ENCODE peak calls at places on chromosome 3, in six cellular contexts. R, T, H, W, P and U are unnamed samples.

GRCh38 chr3:151328298-151329036 is 882 bp downstream of the P2RY13 start:
- DNase-seq in R (peak), T (no peak), H (no peak), W (no peak), P (peak), U (no peak)

GRCh38 chr3:16724487-16724886 is 119.3 kb upstream of the DAZL start:
- DNase-seq in R (no peak), T (no peak), H (no peak), W (no peak), P (no peak), U (no peak)

GRCh38 chr3:33165372-33165771 is 51.6 kb downstream of the CRTAP start:
- DNase-seq in R (no peak), T (no peak), H (no peak), W (no peak), P (no peak), U (no peak)

GRCh38 chr3:30538787-30539186 is 67.6 kb upstream of the TGFBR2 start:
- DNase-seq in R (peak), T (no peak), H (no peak), W (no peak), P (no peak), U (no peak)

GRCh38 chr3:196016485-196016884 is 65.4 kb downstream of the TFRC start:
- DNase-seq in R (no peak), T (no peak), H (no peak), W (no peak), P (no peak), U (no peak)

GRCh38 chr3:178170698-178171535 is 365.3 kb upstream of the KCNMB2 start:
- DNase-seq in R (peak), T (no peak), H (no peak), W (no peak), P (no peak), U (peak)

GRCh38 chr3:35780800-35781199 is 141.5 kb downstream of the ARPP21 start:
- DNase-seq in R (no peak), T (no peak), H (no peak), W (no peak), P (no peak), U (no peak)

GRCh38 chr3:32872487-32873382 is 54.9 kb downstream of the TRIM71 start:
- DNase-seq in R (no peak), T (peak), H (peak), W (no peak), P (peak), U (peak)

GRCh38 chr3:171811059-171811912 is 1.0 kb upstream of the PLD1 start:
- DNase-seq in R (peak), T (no peak), H (no peak), W (no peak), P (no peak), U (no peak)

GRCh38 chr3:189724366-189724765 is 93.2 kb downstream of the TP63 start:
- DNase-seq in R (no peak), T (no peak), H (no peak), W (no peak), P (no peak), U (no peak)

GRCh38 chr3:122563717-122564025 is 429 bp downstream of the PARP9 start:
- DNase-seq in R (no peak), T (no peak), H (no peak), W (no peak), P (no peak), U (no peak)

GRCh38 chr3:131883711-131884407 is 151.0 kb downstream of the CPNE4 start:
- DNase-seq in R (no peak), T (no peak), H (no peak), W (no peak), P (no peak), U (no peak)

GRCh38 chr3:14440531-14441239 is 38.3 kb downstream of the SLC6A6 start:
- DNase-seq in R (peak), T (no peak), H (no peak), W (no peak), P (no peak), U (no peak)

GRCh38 chr3:53845103-53845880 is 927 bp downstream of the CHDH start:
- DNase-seq in R (peak), T (peak), H (peak), W (peak), P (peak), U (peak)

GRCh38 chr3:99534951-99535704 is 103.3 kb upstream of the COL8A1 start:
- DNase-seq in R (no peak), T (no peak), H (peak), W (no peak), P (no peak), U (no peak)

GRCh38 chr3:120615863-120616599 is 19.9 kb downstream of the NDUFB4 start:
- DNase-seq in R (no peak), T (peak), H (no peak), W (peak), P (no peak), U (no peak)

GRCh38 chr3:56801597-56802410 is at the start of gene ARHGEF3:
- DNase-seq in R (peak), T (peak), H (peak), W (peak), P (peak), U (no peak)

GRCh38 chr3:112631257-112631656 is 9.7 kb downstream of the CCDC80 start:
- DNase-seq in R (no peak), T (no peak), H (no peak), W (no peak), P (no peak), U (no peak)

GRCh38 chr3:112633191-112633590 is 7.8 kb downstream of the CCDC80 start:
- DNase-seq in R (no peak), T (no peak), H (no peak), W (no peak), P (no peak), U (no peak)

GRCh38 chr3:112634786-112635541 is 6.0 kb downstream of the CCDC80 start:
- DNase-seq in R (no peak), T (no peak), H (no peak), W (no peak), P (no peak), U (no peak)

GRCh38 chr3:112633757-112634156 is 7.2 kb downstream of the CCDC80 start:
- DNase-seq in R (no peak), T (no peak), H (no peak), W (no peak), P (no peak), U (peak)

GRCh38 chr3:112632596-112632995 is 8.3 kb downstream of the CCDC80 start:
- DNase-seq in R (no peak), T (no peak), H (no peak), W (no peak), P (no peak), U (no peak)
- H3K4me3 ChIP-seq in R (no peak), T (no peak), H (no peak), W (peak), P (no peak), U (no peak)

GRCh38 chr3:113340785-113341184 is 100.5 kb downstream of the CFAP44 start:
- DNase-seq in R (no peak), T (no peak), H (no peak), W (no peak), P (no peak), U (no peak)

DNA sequence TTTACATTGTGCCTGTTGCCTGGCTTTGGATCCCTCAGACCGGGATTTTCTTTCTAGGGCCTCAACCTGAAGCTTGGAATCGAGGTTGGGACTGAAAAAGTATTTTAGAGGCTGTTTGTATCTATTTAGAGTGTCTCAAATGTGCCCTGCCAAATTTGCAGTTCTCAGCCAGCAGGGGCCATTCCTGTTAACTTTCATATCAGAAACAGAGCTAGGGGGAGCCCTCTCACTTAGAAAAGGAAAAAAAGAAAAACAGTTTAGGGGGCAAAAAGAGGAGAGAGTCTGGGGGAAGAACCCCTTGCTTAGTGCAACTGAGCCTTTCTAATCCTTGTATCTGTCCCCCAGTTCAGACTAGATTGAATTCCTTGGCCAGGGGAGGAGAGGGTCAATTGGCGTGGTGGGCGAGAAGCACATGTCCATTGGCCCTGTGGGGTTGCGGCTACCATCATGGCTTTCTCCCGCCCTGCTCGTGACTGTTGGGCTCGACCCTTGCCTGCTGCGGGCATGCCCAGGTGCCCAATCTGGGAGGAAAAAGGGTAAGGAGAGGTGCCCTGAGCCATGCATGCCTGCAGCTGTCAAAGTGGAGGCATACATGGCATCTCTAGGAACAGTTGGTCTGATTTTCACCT is 101.6 kb downstream of the CFAP44 start:
- DNase-seq in R (no peak), T (no peak), H (no peak), W (no peak), P (no peak), U (no peak)
- TF ChIP-seq CTCF in R (peak), T (no peak), H (no peak), W (no peak), P (no peak), U (peak)

GRCh38 chr3:48962340-48962739 is 27.7 kb upstream of the P4HTM start:
- DNase-seq in R (no peak), T (no peak), H (no peak), W (no peak), P (no peak), U (no peak)

GRCh38 chr3:48960841-48961413 is 29.1 kb upstream of the P4HTM start:
- DNase-seq in R (no peak), T (no peak), H (no peak), W (no peak), P (no peak), U (no peak)

GRCh38 chr3:48963591-48963990 is 26.4 kb upstream of the P4HTM start:
- DNase-seq in R (no peak), T (no peak), H (no peak), W (no peak), P (no peak), U (no peak)

GRCh38 chr3:48966367-48966766 is 23.7 kb upstream of the P4HTM start:
- DNase-seq in R (no peak), T (no peak), H (no peak), W (no peak), P (no peak), U (no peak)

GRCh38 chr3:48962939-48963338 is 27.1 kb upstream of the P4HTM start:
- DNase-seq in R (no peak), T (no peak), H (no peak), W (no peak), P (no peak), U (no peak)
- H3K4me3 ChIP-seq in R (no peak), T (no peak), H (no peak), W (no peak), P (no peak), U (no peak)

GRCh38 chr3:156448300-156448699 is 106.6 kb downstream of the SSR3 start:
- DNase-seq in R (peak), T (no peak), H (no peak), W (no peak), P (no peak), U (no peak)
- TF ChIP-seq CTCF in R (no peak), T (peak), H (peak), W (peak), P (no peak), U (peak)

DNA sequence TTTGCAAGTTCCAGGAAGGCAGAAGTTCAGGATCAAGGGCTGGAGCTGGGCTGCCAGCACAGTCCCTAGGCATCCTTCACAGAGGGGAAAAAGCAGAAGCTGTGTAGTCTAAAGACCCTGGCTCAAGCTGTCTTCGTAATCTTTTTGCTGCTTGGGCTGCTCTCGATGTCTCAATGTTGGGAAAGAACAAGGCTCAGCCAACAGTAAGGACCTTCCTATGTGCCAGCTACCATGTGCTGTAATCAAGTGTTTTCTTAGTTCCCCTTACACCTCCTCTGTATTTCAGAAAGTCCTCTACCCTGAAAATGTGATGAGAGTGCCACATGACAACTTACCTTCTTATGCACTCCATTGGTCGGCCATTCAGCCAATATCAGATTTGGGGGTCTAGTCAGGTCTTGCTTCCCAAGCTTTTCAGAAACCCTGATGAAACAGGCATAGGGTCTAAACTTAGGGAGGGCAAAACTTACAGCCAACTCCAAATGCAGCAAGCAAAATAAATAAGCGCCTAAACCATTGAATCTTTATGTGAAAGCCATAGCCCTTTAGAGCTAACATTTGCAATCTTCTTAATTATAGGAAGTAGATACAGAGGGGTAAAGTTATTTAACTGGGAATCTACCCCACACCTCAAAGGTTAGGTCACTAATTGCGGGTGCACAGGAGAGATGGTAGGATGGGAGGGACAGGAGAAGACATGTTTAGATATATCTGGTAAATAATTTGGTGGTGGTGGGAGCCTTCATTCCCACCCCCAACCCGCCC is 1.2 kb upstream of the EDEM1 start:
- DNase-seq in R (no peak), T (no peak), H (no peak), W (no peak), P (no peak), U (no peak)
- H3K4me3 ChIP-seq in R (peak), T (no peak), H (peak), W (peak), P (peak), U (peak)

GRCh38 chr3:185948292-185948691 is 10.5 kb upstream of the TRA2B start:
- DNase-seq in R (no peak), T (no peak), H (no peak), W (no peak), P (no peak), U (no peak)
- TF ChIP-seq CTCF in R (no peak), T (no peak), H (no peak), W (no peak), P (no peak), U (no peak)

DNA sequence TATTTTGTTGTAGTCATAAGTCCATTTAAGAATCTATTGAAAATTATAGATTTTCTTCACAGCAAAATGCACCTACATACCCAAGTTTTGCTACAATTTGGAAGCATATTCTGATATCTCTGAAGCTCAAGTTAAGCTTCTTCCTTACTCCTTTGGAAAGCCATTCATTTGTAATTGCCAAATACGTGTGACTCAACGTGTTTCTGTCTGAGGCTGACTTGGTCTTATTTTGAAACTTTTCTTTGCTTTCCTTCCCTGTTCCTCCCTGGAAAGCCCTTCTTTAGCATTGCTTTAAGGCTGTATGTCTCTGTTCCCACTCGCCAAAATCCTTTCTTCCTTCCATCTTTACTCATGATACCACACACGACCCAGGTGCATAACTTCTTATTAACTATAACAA is 232.0 kb downstream of the ZBBX start:
- DNase-seq in R (no peak), T (no peak), H (no peak), W (no peak), P (no peak), U (no peak)
- H3K4me3 ChIP-seq in R (no peak), T (no peak), H (no peak), W (no peak), P (no peak), U (no peak)

GRCh38 chr3:24069045-24069444 is 124.0 kb downstream of the NR1D2 start:
- DNase-seq in R (peak), T (peak), H (no peak), W (no peak), P (no peak), U (peak)
- TF ChIP-seq CTCF in R (peak), T (peak), H (peak), W (peak), P (no peak), U (peak)